ENCODE peak calls at places on chromosome 2, in five cellular contexts. W, G, S, M and Z are unnamed samples.

GRCh38 chr2:52327641-52328040 is 1295.7 kb upstream of the NRXN1 start:
- DNase-seq in G (no peak), M (no peak), W (no peak), S (no peak), Z (no peak)

GRCh38 chr2:38797276-38797675 is 19.3 kb downstream of the GEMIN6 start:
- DNase-seq in W (no peak), M (no peak), G (no peak), S (no peak), Z (no peak)

GRCh38 chr2:73265298-73266060 is 18.8 kb downstream of the FBXO41 start:
- DNase-seq in S (no peak), M (no peak), G (no peak), W (no peak), Z (no peak)

GRCh38 chr2:220687231-220687843 is 884.8 kb downstream of the EPHA4 start:
- DNase-seq in S (peak), M (peak), W (peak), G (peak), Z (peak)

GRCh38 chr2:14621874-14622273 is 10.6 kb upstream of the LRATD1 start:
- DNase-seq in G (no peak), M (no peak), S (no peak), W (no peak), Z (no peak)

GRCh38 chr2:235950473-235950809 is 217.7 kb downstream of the GBX2 start:
- DNase-seq in W (no peak), M (no peak), S (no peak), G (no peak), Z (no peak)

GRCh38 chr2:49616800-49617199 is 462.5 kb upstream of the FSHR start:
- DNase-seq in W (no peak), S (peak), M (no peak), G (no peak), Z (no peak)

GRCh38 chr2:71792926-71793761 is 339.8 kb downstream of the DYSF start:
- DNase-seq in S (no peak), M (no peak), G (no peak), W (peak), Z (no peak)

GRCh38 chr2:195672674-195673073 is 15.6 kb downstream of the SLC39A10 start:
- DNase-seq in M (no peak), W (no peak), S (no peak), G (no peak), Z (no peak)

GRCh38 chr2:69036926-69037325 is 23.9 kb downstream of the ANTXR1 start:
- DNase-seq in S (no peak), G (no peak), W (no peak), M (no peak), Z (no peak)

GRCh38 chr2:84963692-84964405 is 7.1 kb upstream of the KCMF1 start:
- DNase-seq in W (peak), M (no peak), S (no peak), G (peak), Z (no peak)

GRCh38 chr2:126751477-126751876 is 95.5 kb downstream of the GYPC start:
- DNase-seq in W (no peak), S (no peak), G (no peak), M (no peak), Z (no peak)

GRCh38 chr2:238720232-238720672 is 127.6 kb upstream of the TWIST2 start:
- DNase-seq in G (peak), S (peak), W (no peak), M (peak), Z (peak)

GRCh38 chr2:188610827-188611226 is 319.2 kb downstream of the GULP1 start:
- DNase-seq in S (no peak), G (no peak), W (no peak), M (no peak), Z (no peak)

GRCh38 chr2:64338910-64339500 is 115.0 kb upstream of the LGALSL start:
- DNase-seq in W (no peak), S (no peak), M (no peak), G (no peak), Z (no peak)

DNA sequence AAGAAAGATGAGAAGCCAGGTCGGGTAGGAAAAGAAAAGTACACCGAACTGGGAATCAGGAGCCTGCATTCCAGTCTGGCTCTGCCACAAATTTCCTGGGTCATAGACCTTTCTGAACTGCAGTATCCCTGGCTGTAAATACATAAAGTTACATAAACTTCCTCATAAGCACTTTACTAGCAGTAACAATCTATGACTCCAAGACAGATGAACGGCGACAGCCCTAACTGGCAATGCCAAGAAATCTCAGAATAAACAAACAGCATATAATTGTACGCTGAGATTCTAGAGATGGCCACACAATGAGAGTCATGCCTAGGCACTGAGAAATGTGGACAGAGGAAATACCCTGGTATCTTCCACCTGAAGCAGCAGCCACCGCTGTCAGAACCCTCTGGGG is 89.4 kb upstream of the SLC66A3 start:
- DNase-seq in S (no peak), G (no peak), M (no peak), W (no peak), Z (no peak)
- TF ChIP-seq CTCF in S (no peak), G (no peak), M (no peak), W (no peak), Z (no peak)

DNA sequence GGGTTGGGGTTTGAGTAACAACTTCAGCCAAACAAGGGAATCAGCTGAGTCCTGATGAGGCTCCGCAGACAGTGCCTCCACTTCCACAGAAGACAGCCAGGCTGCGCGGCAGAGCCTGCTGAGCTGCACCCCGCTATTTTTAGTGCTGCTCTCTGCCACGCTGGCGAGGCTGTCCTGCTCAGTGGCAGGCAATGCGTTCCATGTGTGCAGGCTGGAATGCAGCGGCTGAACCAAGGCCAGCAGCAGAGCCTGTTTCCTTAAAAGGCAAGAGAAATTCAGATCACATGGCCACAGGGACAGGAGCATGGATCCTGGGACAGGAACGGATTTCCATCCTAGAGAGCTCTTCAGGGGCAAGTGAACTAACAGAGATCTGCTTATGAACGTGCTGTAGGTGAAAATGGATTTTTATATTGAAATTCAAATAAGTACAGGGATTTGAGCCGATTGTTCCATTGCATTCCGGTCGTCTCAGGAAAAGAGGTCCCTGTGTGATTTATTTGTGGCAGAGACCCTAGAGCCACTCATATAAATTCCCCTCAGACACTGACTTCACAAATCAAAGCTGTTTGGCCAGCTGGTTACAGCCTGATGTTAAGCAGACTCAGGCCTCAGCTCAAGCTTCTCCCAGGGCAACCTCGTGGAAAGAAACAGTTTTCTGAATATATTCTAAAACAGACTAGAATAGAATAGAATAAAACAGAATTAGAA is 98.6 kb downstream of the COL6A3 start:
- DNase-seq in M (peak), S (peak), G (peak), W (peak), Z (peak)
- TF ChIP-seq CTCF in M (no peak), S (peak), G (no peak), W (peak), Z (peak)

GRCh38 chr2:8264981-8265380 is 416.9 kb upstream of the ID2 start:
- DNase-seq in G (no peak), S (no peak), M (no peak), W (no peak), Z (no peak)

GRCh38 chr2:8267103-8267502 is 414.8 kb upstream of the ID2 start:
- DNase-seq in W (no peak), S (no peak), G (no peak), M (no peak), Z (no peak)

GRCh38 chr2:8265827-8266226 is 416.0 kb upstream of the ID2 start:
- DNase-seq in M (no peak), G (no peak), W (no peak), S (no peak), Z (no peak)

GRCh38 chr2:8260213-8260612 is 421.6 kb upstream of the ID2 start:
- DNase-seq in G (no peak), M (no peak), W (no peak), S (no peak), Z (no peak)

DNA sequence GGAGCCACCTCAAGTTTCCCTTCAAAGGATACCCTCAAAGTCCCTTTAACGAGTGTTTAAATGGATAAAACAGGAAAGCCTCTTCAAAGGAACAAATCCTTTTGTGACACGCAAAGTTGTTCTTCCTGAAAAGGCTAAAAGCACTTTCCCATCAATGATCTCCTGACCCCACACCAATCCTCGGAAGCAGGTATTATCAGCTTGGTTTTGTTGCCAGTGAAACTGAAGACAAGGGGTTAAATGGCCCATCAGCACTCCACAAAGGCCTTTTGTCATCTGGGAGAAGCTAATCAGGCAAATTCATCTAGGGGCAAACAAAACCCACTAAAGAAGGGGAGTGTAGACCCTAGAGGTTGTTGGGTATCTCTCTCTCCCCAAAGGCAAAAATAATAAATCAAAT is 417.9 kb upstream of the ID2 start:
- DNase-seq in G (no peak), W (no peak), M (no peak), S (no peak), Z (no peak)
- TF ChIP-seq CTCF in G (no peak), W (no peak), M (no peak), S (no peak), Z (no peak)

GRCh38 chr2:46935071-46935470 is 19.5 kb upstream of the MCFD2 start:
- DNase-seq in S (no peak), M (no peak), G (no peak), W (no peak), Z (no peak)
- TF ChIP-seq CTCF in S (no peak), M (no peak), G (no peak), W (no peak), Z (no peak)

DNA sequence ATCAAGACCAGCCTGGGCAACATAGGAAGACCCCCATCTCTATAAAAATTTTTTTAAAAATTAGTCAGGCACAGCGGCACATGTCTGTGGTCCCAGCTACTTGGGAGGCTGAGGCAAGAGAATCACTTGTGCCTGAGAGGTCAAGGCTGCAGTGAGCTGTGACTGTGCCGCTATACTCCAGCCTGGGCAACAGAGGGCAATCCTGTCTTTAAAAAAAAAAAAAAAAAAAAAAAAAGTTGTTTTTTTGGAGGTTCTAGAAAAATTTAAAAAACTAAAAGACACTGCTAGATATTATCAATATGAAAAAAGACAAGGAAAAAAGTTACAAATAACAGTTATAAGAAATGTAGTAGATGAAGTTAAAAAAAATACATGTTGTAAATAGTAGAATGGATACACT is 56.1 kb upstream of the C2orf15 start:
- DNase-seq in M (no peak), S (no peak), G (no peak), W (no peak), Z (no peak)
- TF ChIP-seq CTCF in M (no peak), S (no peak), G (peak), W (no peak), Z (peak)